ENCODE peak calls at places on chromosomes 16 and 17, in five cellular contexts. J, B, S, Q and M are unnamed samples.

GRCh38 chr16:17321824-17322223 is 148.9 kb downstream of the XYLT1 start:
- DNase-seq in J (no peak), B (no peak), S (no peak), Q (no peak), M (no peak)

GRCh38 chr17:4858068-4858879 is 25.1 kb downstream of the MINK1 start:
- DNase-seq in J (no peak), B (no peak), S (no peak), Q (peak), M (no peak)

GRCh38 chr17:7261377-7262191 is 694 bp downstream of the CLDN7 start:
- DNase-seq in J (no peak), B (no peak), S (no peak), Q (no peak), M (no peak)

GRCh38 chr17:33144837-33145236 is 148.3 kb downstream of the ASIC2 start:
- DNase-seq in J (no peak), B (no peak), S (no peak), Q (no peak), M (no peak)

GRCh38 chr17:45394913-45395568 is 37.6 kb downstream of the ARHGAP27 start:
- DNase-seq in J (peak), B (peak), S (peak), Q (peak), M (peak)

GRCh38 chr17:44757045-44757917 is 1.5 kb upstream of the ADAM11 start:
- DNase-seq in J (no peak), B (no peak), S (no peak), Q (no peak), M (no peak)

GRCh38 chr16:1537138-1537577 is 3.7 kb downstream of the TMEM204 start:
- DNase-seq in J (no peak), B (no peak), S (no peak), Q (no peak), M (no peak)

GRCh38 chr16:80080287-80080851 is 460.4 kb upstream of the DYNLRB2 start:
- DNase-seq in J (no peak), B (no peak), S (no peak), Q (peak), M (no peak)

GRCh38 chr17:40596261-40596919 is 31.1 kb upstream of the CCR7 start:
- DNase-seq in J (no peak), B (no peak), S (peak), Q (peak), M (no peak)

GRCh38 chr16:47578573-47578972 is 117.4 kb downstream of the PHKB start:
- DNase-seq in J (peak), B (peak), S (no peak), Q (peak), M (peak)

GRCh38 chr17:1376061-1376460 is 24.0 kb downstream of the YWHAE start:
- DNase-seq in J (no peak), B (no peak), S (no peak), Q (no peak), M (no peak)

GRCh38 chr17:47218896-47219430 is 9.8 kb downstream of the MYL4 start:
- DNase-seq in J (no peak), B (no peak), S (no peak), Q (no peak), M (no peak)

GRCh38 chr16:57064995-57065394 is 27.4 kb upstream of the CPNE2 start:
- DNase-seq in J (no peak), B (no peak), S (no peak), Q (no peak), M (no peak)

GRCh38 chr17:56506349-56506748 is 87.2 kb upstream of the NOG start:
- DNase-seq in J (no peak), B (no peak), S (peak), Q (no peak), M (no peak)

GRCh38 chr16:58054289-58054688 is 28.7 kb downstream of the MMP15 start:
- DNase-seq in J (no peak), B (no peak), S (no peak), Q (no peak), M (no peak)

GRCh38 chr17:45973099-45973838 is 25.8 kb upstream of the STH start:
- DNase-seq in J (no peak), B (no peak), S (no peak), Q (no peak), M (no peak)

GRCh38 chr17:3447625-3448024 is 14.0 kb upstream of the OR1E2 start:
- DNase-seq in J (peak), B (no peak), S (peak), Q (peak), M (no peak)

GRCh38 chr16:22843856-22844255 is 29.9 kb downstream of the HS3ST2 start:
- DNase-seq in J (no peak), B (no peak), S (no peak), Q (peak), M (no peak)

GRCh38 chr16:2429771-2430663 is 770 bp downstream of the CCNF start:
- DNase-seq in J (peak), B (no peak), S (no peak), Q (peak), M (no peak)

GRCh38 chr16:83802135-83802534 is 5.6 kb upstream of the HSBP1 start:
- DNase-seq in J (peak), B (peak), S (peak), Q (peak), M (peak)

GRCh38 chr17:60641810-60642220 is 35.8 kb upstream of the BCAS3 start:
- DNase-seq in J (peak), B (peak), S (peak), Q (peak), M (peak)

GRCh38 chr16:11877374-11877773 is 26.0 kb upstream of the RSL1D1 start:
- DNase-seq in J (peak), B (no peak), S (no peak), Q (no peak), M (peak)

DNA sequence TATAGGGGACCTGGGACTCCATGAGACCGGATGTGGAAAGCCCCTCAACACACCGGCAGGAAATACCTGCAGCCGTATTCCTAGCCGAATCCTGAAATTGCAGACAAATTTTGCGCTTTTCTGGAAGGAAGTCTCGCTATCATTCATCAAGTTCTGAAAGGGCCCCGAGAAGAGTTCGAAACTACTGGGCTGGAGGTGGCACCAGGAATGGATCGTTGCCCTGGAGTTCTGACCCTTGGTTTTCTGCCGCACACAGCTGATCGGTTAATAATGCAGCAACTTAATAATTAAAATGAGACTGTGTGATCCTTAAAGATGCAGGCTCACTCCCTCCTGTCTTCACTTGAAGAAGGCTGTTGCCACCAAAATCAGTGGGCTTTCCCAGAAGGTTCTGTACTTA is 55.7 kb upstream of the MRTFB start:
- DNase-seq in J (no peak), B (no peak), S (no peak), Q (no peak), M (no peak)
- H3K4me3 ChIP-seq in J (no peak), B (no peak), S (no peak), Q (no peak), M (no peak)

GRCh38 chr17:50668025-50668837 is 33.5 kb downstream of the ABCC3 start:
- DNase-seq in J (peak), B (peak), S (peak), Q (no peak), M (peak)
- H3K4me3 ChIP-seq in J (no peak), B (no peak), S (peak), Q (no peak), M (no peak)

GRCh38 chr17:75346906-75347305 is 57.7 kb upstream of the SLC25A19 start:
- DNase-seq in J (peak), B (peak), S (no peak), Q (peak), M (peak)
- H3K4me3 ChIP-seq in J (no peak), B (no peak), S (no peak), Q (no peak), M (no peak)

GRCh38 chr16:68519225-68519745 is 19.8 kb upstream of the ZFP90 start:
- DNase-seq in J (no peak), B (no peak), S (no peak), Q (no peak), M (no peak)

GRCh38 chr16:68524069-68524820 is 14.8 kb upstream of the ZFP90 start:
- DNase-seq in J (no peak), B (no peak), S (no peak), Q (no peak), M (no peak)

GRCh38 chr16:68517606-68518161 is 21.4 kb upstream of the ZFP90 start:
- DNase-seq in J (no peak), B (no peak), S (no peak), Q (no peak), M (no peak)

GRCh38 chr16:68526143-68526781 is 12.8 kb upstream of the ZFP90 start:
- DNase-seq in J (no peak), B (no peak), S (peak), Q (no peak), M (no peak)

GRCh38 chr16:68520649-68521086 is 18.4 kb upstream of the ZFP90 start:
- DNase-seq in J (peak), B (peak), S (peak), Q (peak), M (peak)
- H3K4me3 ChIP-seq in J (peak), B (peak), S (peak), Q (no peak), M (peak)